ENCODE peak calls at places on chromosome 14, in seven cellular contexts. Q is dorsolateral prefrontal cortex, L is AG04449, E is WERI-Rb-1, C is GM12865, B is K562, F is thoracic aorta. U is an unnamed sample.

GRCh38 chr14:64209428-64210165 is 84.6 kb downstream of the ESR2 start:
- DNase-seq in B (no peak), C (peak), E (peak), L (no peak), Q (peak), F (no peak), U (no peak)

GRCh38 chr14:106094654-106095189 is 568.3 kb downstream of the TMEM121 start:
- DNase-seq in B (no peak), F (no peak), C (no peak), Q (no peak), L (no peak), E (peak), U (no peak)

GRCh38 chr14:53022593-53022992 is 71.7 kb upstream of the FERMT2 start:
- DNase-seq in Q (no peak), E (no peak), F (no peak), C (no peak), L (no peak), B (no peak), U (no peak)

GRCh38 chr14:65156568-65157366 is 54.5 kb upstream of the MAX start:
- DNase-seq in C (peak), E (no peak), L (no peak), Q (no peak), B (no peak), F (peak), U (no peak)

GRCh38 chr14:34911209-34912150 is 36.3 kb upstream of the BAZ1A start:
- DNase-seq in L (peak), C (no peak), F (no peak), Q (no peak), E (no peak), B (no peak), U (no peak)

GRCh38 chr14:74618078-74618952 is 6.3 kb upstream of the LTBP2 start:
- DNase-seq in E (no peak), L (no peak), B (no peak), Q (no peak), C (peak), F (no peak), U (no peak)

GRCh38 chr14:20855652-20856291 is 35.4 kb upstream of the RNASE3 start:
- DNase-seq in E (peak), L (no peak), F (no peak), C (peak), Q (peak), B (peak), U (peak)

GRCh38 chr14:77059276-77059934 is 30.9 kb upstream of the IRF2BPL start:
- DNase-seq in L (no peak), Q (peak), B (peak), E (no peak), C (peak), F (no peak), U (peak)

GRCh38 chr14:72863216-72864006 is 30.5 kb downstream of the DPF3 start:
- DNase-seq in F (no peak), L (no peak), B (no peak), C (peak), E (no peak), Q (no peak), U (no peak)

DNA sequence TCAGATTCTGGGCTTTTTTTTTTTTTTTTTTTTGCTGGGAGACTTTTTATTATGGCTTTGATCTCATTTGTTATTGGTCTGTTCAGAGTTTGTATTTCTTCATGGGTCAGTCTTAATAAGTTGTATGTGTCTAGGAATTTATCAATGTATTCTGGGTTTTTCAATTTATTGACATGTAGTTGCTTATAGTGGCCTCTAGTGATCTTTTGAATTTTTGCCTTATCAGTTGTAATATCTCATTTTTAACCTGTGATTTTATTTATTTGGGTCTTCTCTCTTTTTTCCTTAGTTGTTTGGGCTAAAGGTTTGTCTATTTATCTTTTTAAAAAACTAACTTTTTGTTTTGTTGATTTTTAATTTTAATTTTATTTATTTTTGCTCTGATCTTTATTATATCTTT is 45.5 kb downstream of the NAA30 start:
- DNase-seq in F (no peak), B (no peak), Q (no peak), C (no peak), E (no peak), L (no peak), U (no peak)
- TF ChIP-seq CTCF in F (no peak), B (no peak), Q (no peak), C (no peak), E (no peak), L (no peak), U (peak)

GRCh38 chr14:103891667-103892215 is 36.5 kb upstream of the TDRD9 start:
- DNase-seq in Q (no peak), B (no peak), L (no peak), F (no peak), E (no peak), C (no peak), U (no peak)

GRCh38 chr14:103896578-103896977 is 31.7 kb upstream of the TDRD9 start:
- DNase-seq in L (no peak), E (no peak), B (no peak), Q (no peak), C (no peak), F (no peak), U (no peak)

GRCh38 chr14:103894723-103895059 is 33.6 kb upstream of the TDRD9 start:
- DNase-seq in E (no peak), F (no peak), L (no peak), C (no peak), B (no peak), Q (no peak), U (no peak)

GRCh38 chr14:103892247-103892646 is 36.0 kb upstream of the TDRD9 start:
- DNase-seq in Q (no peak), F (no peak), L (no peak), C (no peak), E (no peak), B (no peak), U (no peak)

DNA sequence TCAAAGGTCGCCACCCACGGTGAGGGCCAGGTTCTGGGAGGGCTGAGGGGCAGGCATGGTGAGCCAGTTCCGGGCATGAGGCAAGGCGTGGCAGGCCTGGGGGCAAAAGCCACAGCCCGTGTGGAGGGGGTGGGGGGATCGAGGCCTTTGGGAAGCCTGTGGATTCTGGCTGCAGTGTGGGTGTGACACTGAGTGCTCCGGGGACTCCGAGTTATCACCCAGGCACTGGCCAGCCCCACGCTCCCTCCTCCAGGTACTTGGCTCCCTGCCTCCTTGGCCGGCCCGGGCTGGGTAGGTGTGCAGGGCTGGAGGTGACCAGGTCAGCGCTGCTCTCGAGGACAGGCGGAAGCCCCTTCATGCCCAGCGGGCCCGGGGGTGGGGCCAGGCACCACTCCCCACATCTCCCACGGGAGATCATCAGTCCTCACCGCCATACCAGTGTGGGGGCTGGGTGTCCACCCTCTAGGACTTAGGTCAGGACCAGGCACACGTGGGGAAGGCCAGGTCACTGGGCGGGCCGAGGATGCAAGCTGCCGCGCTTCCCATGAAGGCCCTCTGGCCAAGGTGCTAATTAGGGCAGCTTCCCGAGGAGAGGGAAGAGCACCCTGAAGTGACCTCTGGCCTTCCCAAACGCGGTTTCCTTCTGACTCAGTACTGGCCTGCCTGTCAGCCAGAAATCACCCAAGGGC is 34.1 kb upstream of the TDRD9 start:
- DNase-seq in Q (no peak), B (no peak), E (no peak), L (no peak), C (no peak), F (no peak), U (no peak)
- TF ChIP-seq CTCF in Q (no peak), B (no peak), E (no peak), L (no peak), C (no peak), F (no peak), U (no peak)

GRCh38 chr14:49935526-49935925 is 42.6 kb downstream of the ARF6 start:
- DNase-seq in F (no peak), C (no peak), L (no peak), B (no peak), E (no peak), Q (no peak), U (no peak)
- TF ChIP-seq CTCF in F (no peak), C (no peak), L (no peak), B (no peak), E (no peak), Q (no peak), U (no peak)

DNA sequence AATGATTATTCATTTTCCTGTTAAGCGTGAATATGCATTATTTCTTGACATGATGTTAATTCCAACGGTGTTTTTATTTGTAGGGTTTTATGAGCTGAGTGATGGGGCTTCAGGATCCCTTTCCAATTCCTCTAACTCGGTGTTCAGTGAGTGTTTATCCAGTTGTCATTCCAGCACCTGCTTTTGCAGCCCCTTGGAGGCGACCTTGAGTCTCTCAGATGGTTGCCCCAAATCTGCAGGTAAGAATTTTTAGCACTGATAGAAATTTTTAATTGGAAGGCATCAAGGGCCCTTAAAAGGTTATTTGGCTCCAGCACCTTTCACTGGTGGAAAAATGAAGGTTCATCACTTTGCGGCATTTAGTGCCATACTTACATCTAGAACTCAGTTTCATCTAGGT is 3.7 kb downstream of the DACT1 start:
- DNase-seq in E (no peak), Q (no peak), C (no peak), B (no peak), F (no peak), L (no peak), U (no peak)
- TF ChIP-seq CTCF in E (peak), Q (no peak), C (peak), B (no peak), F (no peak), L (no peak), U (peak)

U was measured in progenitor cell of endocrine pancreas.